ENCODE peak calls at places on chromosome 10, in six cellular contexts. U, Z, M, Y, P and G are unnamed samples.

GRCh38 chr10:7410306-7410799 is 481 bp downstream of the SFMBT2 start:
- DNase-seq in U (peak; percentile 10), Z (no peak), M (no peak), Y (no peak), P (no peak), G (no peak)

GRCh38 chr10:102579206-102579790 is 65.0 kb upstream of the TRIM8 start:
- DNase-seq in U (peak; percentile 25), Z (no peak), M (no peak), Y (no peak), P (no peak), G (no peak)

GRCh38 chr10:97974526-97975525 is 55.6 kb downstream of the CRTAC1 start:
- DNase-seq in U (no peak), Z (no peak), M (no peak), Y (no peak), P (no peak), G (no peak)

GRCh38 chr10:69317175-69318086 is 39.1 kb downstream of the HK1 start:
- DNase-seq in U (no peak), Z (peak; percentile 56), M (no peak), Y (no peak), P (no peak), G (no peak)

GRCh38 chr10:24457661-24458318 is 248.9 kb downstream of the KIAA1217 start:
- DNase-seq in U (no peak), Z (no peak), M (no peak), Y (no peak), P (no peak), G (no peak)

GRCh38 chr10:8810677-8811076 is 756.2 kb downstream of the GATA3 start:
- DNase-seq in U (no peak), Z (no peak), M (no peak), Y (no peak), P (no peak), G (no peak)

GRCh38 chr10:14062528-14063260 is 268.0 kb downstream of the FRMD4A start:
- DNase-seq in U (peak; percentile 54), Z (no peak), M (no peak), Y (no peak), P (no peak), G (no peak)

GRCh38 chr10:119747940-119748339 is 22.1 kb downstream of the INPP5F start:
- DNase-seq in U (no peak), Z (no peak), M (no peak), Y (no peak), P (no peak), G (no peak)

GRCh38 chr10:78290131-78290750 is 256.6 kb downstream of the RPS24 start:
- DNase-seq in U (peak; percentile 10), Z (no peak), M (no peak), Y (no peak), P (no peak), G (no peak)

GRCh38 chr10:17779761-17780160 is 27.8 kb downstream of the TMEM236 start:
- DNase-seq in U (no peak), Z (no peak), M (no peak), Y (no peak), P (no peak), G (no peak)

GRCh38 chr10:103614511-103615158 is 121.1 kb downstream of the NEURL1 start:
- DNase-seq in U (no peak), Z (no peak), M (no peak), Y (no peak), P (no peak), G (no peak)

GRCh38 chr10:12898271-12898670 is 103.2 kb downstream of the CCDC3 start:
- DNase-seq in U (no peak), Z (no peak), M (no peak), Y (no peak), P (no peak), G (no peak)

GRCh38 chr10:124477614-124478363 is 16.2 kb downstream of the LHPP start:
- DNase-seq in U (no peak), Z (no peak), M (no peak), Y (no peak), P (no peak), G (no peak)

GRCh38 chr10:124722812-124723783 is 21.1 kb downstream of the FAM53B start:
- DNase-seq in U (no peak), Z (no peak), M (no peak), Y (no peak), P (no peak), G (peak; percentile 72)

GRCh38 chr10:3805227-3805790 is 20.3 kb upstream of the KLF6 start:
- DNase-seq in U (peak; percentile 83), Z (no peak), M (no peak), Y (no peak), P (no peak), G (peak; percentile 86)

GRCh38 chr10:32139223-32140073 is 83.2 kb upstream of the KIF5B start:
- DNase-seq in U (peak; percentile 94), Z (no peak), M (no peak), Y (no peak), P (no peak), G (peak; percentile 89)

GRCh38 chr10:18190840-18191239 is 50.6 kb downstream of the CACNB2 start:
- DNase-seq in U (no peak), Z (no peak), M (no peak), Y (no peak), P (no peak), G (no peak)